ENCODE peak calls at places on chromosomes 2 and 18, in four cellular contexts. V is HepG2, B is K562, L is GM12878. S is an unnamed sample.

GRCh38 chr2:177598321-177598922 is 205.8 kb downstream of the AGPS start:
- DNase-seq in V (no peak), B (no peak), L (no peak), S (no peak)

GRCh38 chr2:209985879-209986278 is 16.6 kb upstream of the RPE start:
- DNase-seq in V (no peak), B (no peak), L (no peak), S (no peak)

GRCh38 chr2:328761-329160 is 40.9 kb upstream of the ALKAL2 start:
- DNase-seq in L (no peak), V (no peak), B (no peak), S (no peak)

GRCh38 chr2:119482481-119483394 is 41.5 kb downstream of the SCTR start:
- DNase-seq in L (no peak), V (no peak), B (no peak), S (no peak)

GRCh38 chr2:177666408-177666807 is 273.8 kb downstream of the AGPS start:
- DNase-seq in L (no peak), B (peak), V (no peak), S (no peak)

GRCh38 chr2:27992787-27993747 is 102.5 kb downstream of the BABAM2 start:
- DNase-seq in B (no peak), L (no peak), V (peak), S (no peak)

GRCh38 chr18:63178526-63178880 is 141.1 kb downstream of the BCL2 start:
- DNase-seq in V (no peak), B (no peak), L (no peak), S (no peak)

GRCh38 chr2:241099246-241099645 is 2.8 kb downstream of the MTERF4 start:
- DNase-seq in L (no peak), V (no peak), B (no peak), S (no peak)

GRCh38 chr18:6022089-6022444 is 126.7 kb upstream of the TMEM200C start:
- DNase-seq in L (no peak), V (no peak), B (no peak), S (no peak)

GRCh38 chr2:160871096-160871495 is 289.1 kb upstream of the TANK start:
- DNase-seq in V (no peak), B (no peak), L (no peak), S (no peak)

GRCh38 chr2:192828947-192829346 is 634.2 kb upstream of the TMEFF2 start:
- DNase-seq in V (no peak), L (no peak), B (no peak), S (no peak)

GRCh38 chr2:239290618-239291504 is 110.0 kb downstream of the HDAC4 start:
- DNase-seq in L (no peak), B (no peak), V (no peak), S (peak)

GRCh38 chr18:961644-962355 is 57.1 kb downstream of the ADCYAP1 start:
- DNase-seq in V (peak), B (peak), L (no peak), S (peak)

GRCh38 chr18:79677221-79677620 is 2.4 kb upstream of the CTDP1 start:
- DNase-seq in B (peak), V (no peak), L (no peak), S (no peak)

GRCh38 chr2:20027715-20028434 is 15.4 kb upstream of the MATN3 start:
- DNase-seq in B (no peak), V (no peak), L (no peak), S (no peak)

GRCh38 chr18:6414723-6415362 is at the start of gene L3MBTL4:
- DNase-seq in B (no peak), V (no peak), L (no peak), S (peak)

GRCh38 chr18:36335476-36336279 is 38.2 kb downstream of the FHOD3 start:
- DNase-seq in B (no peak), V (no peak), L (no peak), S (no peak)

GRCh38 chr2:217512259-217512658 is 490.5 kb downstream of the TNS1 start:
- DNase-seq in B (no peak), V (no peak), L (no peak), S (no peak)

GRCh38 chr2:206154197-206154596 is 5.0 kb downstream of the NDUFS1 start:
- DNase-seq in L (peak), B (peak), V (peak), S (no peak)

GRCh38 chr2:46836295-46837111 is 79.1 kb downstream of the MCFD2 start:
- DNase-seq in B (no peak), L (no peak), V (no peak), S (no peak)

GRCh38 chr2:62465741-62466500 is 40.1 kb downstream of the TMEM17 start:
- DNase-seq in L (no peak), V (no peak), B (no peak), S (no peak)

GRCh38 chr18:13577091-13577697 is 149.2 kb downstream of the FAM210A start:
- DNase-seq in B (no peak), L (peak), V (no peak), S (no peak)

GRCh38 chr2:37377187-37377532 is 32.7 kb downstream of the QPCT start:
- DNase-seq in V (no peak), B (no peak), L (peak), S (no peak)

GRCh38 chr2:216516730-216517350 is 18.2 kb downstream of the RPL37A start:
- DNase-seq in L (no peak), B (no peak), V (no peak), S (no peak)

GRCh38 chr2:52220393-52220792 is 1188.5 kb upstream of the NRXN1 start:
- DNase-seq in B (no peak), V (no peak), L (no peak), S (no peak)

GRCh38 chr2:239269173-239269865 is 131.5 kb downstream of the HDAC4 start:
- DNase-seq in V (no peak), L (no peak), B (no peak), S (no peak)

GRCh38 chr2:237708961-237709360 is 81.6 kb downstream of the LRRFIP1 start:
- DNase-seq in V (no peak), B (no peak), L (no peak), S (no peak)

GRCh38 chr2:218369374-218369773 is 12.7 kb upstream of the SLC11A1 start:
- DNase-seq in V (no peak), L (no peak), B (no peak), S (no peak)

GRCh38 chr2:191645807-191646611 is 31.9 kb upstream of the NABP1 start:
- DNase-seq in V (no peak), B (peak), L (no peak), S (no peak)

GRCh38 chr2:242056026-242056425 is 186.5 kb downstream of the RTP5 start:
- DNase-seq in B (no peak), L (no peak), V (no peak), S (no peak)

GRCh38 chr18:49898421-49898820 is 85.1 kb upstream of the ACAA2 start:
- DNase-seq in V (peak), B (peak), L (no peak), S (peak)

GRCh38 chr2:189287982-189288494 is 108.5 kb upstream of the COL5A2 start:
- DNase-seq in B (peak), V (peak), L (no peak), S (no peak)

GRCh38 chr2:47508641-47509040 is 105.7 kb downstream of the MSH2 start:
- DNase-seq in L (no peak), B (no peak), V (no peak), S (no peak)

GRCh38 chr2:98796775-98797544 is 66.0 kb upstream of the MGAT4A start:
- DNase-seq in L (no peak), B (no peak), V (no peak), S (no peak)

GRCh38 chr2:80199504-80199903 is 105.0 kb downstream of the LRRTM1 start:
- DNase-seq in B (no peak), V (no peak), L (no peak), S (no peak)

GRCh38 chr2:69578201-69578555 is 65.4 kb downstream of the AAK1 start:
- DNase-seq in L (no peak), B (no peak), V (no peak), S (no peak)

GRCh38 chr2:165164201-165164600 is 39.6 kb downstream of the SCN3A start:
- DNase-seq in L (no peak), V (no peak), B (no peak), S (no peak)

GRCh38 chr2:167190053-167190452 is 301.8 kb downstream of the XIRP2 start:
- DNase-seq in L (no peak), V (no peak), B (no peak), S (no peak)

DNA sequence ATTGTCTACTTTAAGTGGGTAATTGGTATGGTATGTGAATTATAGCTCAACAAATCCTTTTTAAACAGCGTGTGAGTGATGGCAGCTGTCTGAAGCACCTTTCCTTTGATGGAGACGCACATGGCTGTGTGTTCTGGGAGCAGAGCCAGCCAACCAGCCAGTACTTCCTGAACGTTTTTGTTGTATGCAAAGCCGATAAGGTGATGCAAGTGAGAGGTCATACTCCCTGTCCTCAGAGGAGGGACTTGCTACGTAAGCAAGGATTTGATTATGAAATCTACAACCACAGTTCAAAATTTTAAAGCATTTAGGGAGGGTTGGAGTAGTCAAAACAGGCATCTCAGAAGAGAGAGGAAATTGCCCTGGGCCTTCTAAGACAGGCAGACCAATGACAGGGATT is 28.1 kb downstream of the ARHGEF4 start:
- DNase-seq in L (no peak), B (peak), V (no peak), S (no peak)
- TF ChIP-seq USF2 in L (no peak), B (no peak), V (no peak), S (no peak)

GRCh38 chr2:102841107-102841840 is 79.4 kb downstream of the TMEM182 start:
- DNase-seq in V (peak), L (no peak), B (peak), S (peak)
- TF ChIP-seq ETV6 in V (no peak), L (no peak), B (no peak), S (no peak)

DNA sequence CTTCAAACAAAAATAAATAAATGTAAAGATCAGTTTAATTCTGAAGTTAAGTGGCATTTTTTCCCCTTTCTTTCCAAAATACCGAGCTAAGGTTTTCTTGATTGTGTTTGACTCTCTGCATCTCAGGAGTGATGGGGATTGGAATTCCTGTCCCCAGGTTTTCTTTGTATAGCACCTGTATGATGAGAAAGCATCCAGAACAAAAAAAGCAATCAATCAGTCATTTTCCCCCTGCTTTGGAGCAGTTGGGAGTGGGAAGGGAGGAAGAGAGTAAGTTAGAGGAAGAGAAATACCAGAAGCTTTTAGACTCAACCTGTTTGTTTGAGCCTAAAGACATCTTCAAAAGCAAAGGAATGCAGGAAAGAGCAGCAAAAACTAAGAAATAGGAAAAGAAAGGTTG is 88.5 kb downstream of the RIF1 start:
- DNase-seq in B (no peak), V (no peak), L (no peak), S (no peak)
- TF ChIP-seq CREB1 in B (no peak), V (no peak), L (no peak), S (no peak)

DNA sequence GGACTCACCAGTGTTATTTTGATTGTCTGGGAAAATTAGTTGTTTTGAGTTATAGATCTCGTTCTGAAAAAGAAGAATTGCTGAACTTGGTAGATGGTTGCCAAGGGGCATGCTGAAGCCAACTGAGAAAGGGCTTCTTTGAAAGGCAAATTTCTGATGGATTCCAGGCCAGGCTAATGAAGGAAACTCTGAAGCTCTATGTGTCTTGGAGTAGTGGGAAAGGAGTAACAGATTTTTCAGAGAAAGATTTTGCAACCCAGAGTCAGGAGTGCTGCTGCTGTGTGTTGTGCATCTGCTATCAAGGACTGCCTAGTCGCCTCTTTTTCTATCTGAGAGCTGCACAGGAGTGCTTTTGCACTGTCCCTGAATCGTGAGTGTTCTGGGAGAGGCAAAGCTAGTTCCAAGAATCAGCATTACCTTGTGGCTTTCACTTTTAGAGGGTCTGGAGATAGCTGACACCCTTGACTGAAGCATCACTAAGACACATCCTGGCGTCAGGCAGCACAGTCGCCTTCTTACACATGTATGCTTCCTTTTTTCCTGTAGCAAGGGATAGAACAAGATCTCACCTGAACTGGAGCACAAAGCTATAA is 336.3 kb downstream of the PARD3B start:
- DNase-seq in V (no peak), L (no peak), B (peak), S (no peak)
- TF ChIP-seq USF2 in V (no peak), L (no peak), B (no peak), S (no peak)

DNA sequence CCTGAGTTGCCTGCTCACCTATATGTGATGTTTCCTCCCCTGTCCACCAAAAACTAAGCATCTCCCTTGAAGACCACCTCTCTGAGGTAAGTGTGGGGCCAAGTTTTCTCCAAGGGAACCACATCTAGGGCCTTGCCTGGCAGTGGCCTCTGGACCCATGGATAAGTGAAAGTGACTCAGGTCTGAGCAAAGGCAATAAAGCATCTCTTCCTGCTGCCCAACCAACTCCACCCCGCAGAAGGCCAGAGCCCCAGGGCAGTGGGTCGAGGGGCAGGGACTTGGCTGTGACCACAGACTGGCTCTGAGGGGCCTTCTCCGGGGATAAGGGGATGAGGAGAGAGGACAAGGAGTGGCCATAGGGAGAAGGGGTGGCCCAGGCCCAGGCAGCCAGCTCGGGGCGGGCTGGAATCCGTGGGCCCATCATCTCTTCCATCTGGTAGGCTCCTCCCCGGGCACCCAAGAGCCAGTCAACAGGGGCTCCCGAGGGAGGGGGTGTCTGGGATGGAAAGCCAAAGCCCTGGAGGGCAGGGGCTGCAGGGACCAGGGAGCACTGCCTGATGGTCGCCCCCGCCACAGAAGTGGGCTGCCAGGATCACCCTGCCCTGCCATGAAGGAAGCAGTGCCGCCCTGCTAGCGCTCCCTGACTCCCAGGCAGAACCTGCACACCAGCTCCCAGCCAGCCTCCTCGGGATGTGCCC is 33.4 kb downstream of the EMX1 start:
- DNase-seq in B (no peak), V (no peak), L (no peak), S (no peak)
- TF ChIP-seq ETV6 in B (no peak), V (no peak), L (no peak), S (no peak)

S was measured in WTC11.